ENCODE peak calls at places on chromosomes 4 and X, in eight cellular contexts. M is iPS-NIHi11; S is GM04504; N is NCI-H1436 treated with DMSO at 0.1 percent for 48 hours; W is activated T-helper 9 cell treated with anti-CD3 and anti-CD28 coated beads, Interleukin-2, amount 50 U/mL, for 16 hours; B is psoas muscle; A is bronchial epithelial cell; Q is stimulated activated naive CD8-positive, alpha-beta T cell treated with anti-CD3 and anti-CD28 coated beads, Interleukin-15, amount 100 ng/mL, for 72 hours. O is an unnamed sample.

GRCh38 chrX:151984328-151984727 is 9.9 kb upstream of the GABRE start:
- DNase-seq in A (peak; percentile 92), M (no peak), S (peak; percentile 68), Q (no peak), B (peak; percentile 17), N (no peak), W (no peak), O (no peak)

GRCh38 chr4:108700358-108700757 is 50.0 kb downstream of the OSTC start:
- DNase-seq in S (peak; percentile 58), Q (no peak), B (no peak), N (no peak), M (no peak), W (no peak), A (no peak), O (peak; percentile 22)

GRCh38 chr4:118884716-118885115 is 3.9 kb upstream of the SYNPO2 start:
- DNase-seq in B (no peak), S (no peak), N (no peak), M (no peak), W (no peak), A (no peak), Q (no peak), O (no peak)

GRCh38 chr4:2962099-2962455 is 1.1 kb downstream of the NOP14 start:
- DNase-seq in M (no peak), S (no peak), A (no peak), W (peak; percentile 52), B (no peak), N (no peak), Q (peak; percentile 74), O (no peak)

GRCh38 chrX:40552768-40553167 is 28.0 kb upstream of the ATP6AP2 start:
- DNase-seq in N (no peak), W (no peak), M (no peak), A (no peak), S (no peak), B (no peak), Q (no peak), O (no peak)

GRCh38 chr4:19539192-19539591 is 712.5 kb upstream of the SLIT2 start:
- DNase-seq in A (no peak), M (no peak), N (no peak), W (no peak), S (no peak), B (no peak), Q (no peak), O (no peak)

GRCh38 chrX:45515262-45516215 is 314.9 kb upstream of the DIPK2B start:
- DNase-seq in Q (peak; percentile 22), S (peak; percentile 91), B (peak; percentile 69), N (no peak), A (peak; percentile 93), M (no peak), W (peak; percentile 9), O (peak; percentile 87)

GRCh38 chr4:142236268-142236667 is 599.9 kb downstream of the IL15 start:
- DNase-seq in S (no peak), A (peak; percentile 89), W (no peak), N (no peak), Q (no peak), M (no peak), B (no peak), O (no peak)

GRCh38 chr4:33709247-33709646 is 2535.1 kb downstream of the ARAP2 start:
- DNase-seq in Q (no peak), N (no peak), W (no peak), S (no peak), M (no peak), A (peak; percentile 61), B (no peak), O (no peak)

GRCh38 chr4:54233697-54234496 is 4.8 kb downstream of the PDGFRA start:
- DNase-seq in M (peak; percentile 70), W (peak; percentile 53), N (peak; percentile 13), S (no peak), B (peak; percentile 76), A (peak; percentile 63), Q (peak; percentile 66), O (no peak)

GRCh38 chrX:17859609-17860178 is 1.4 kb downstream of the RAI2 start:
- DNase-seq in Q (peak; percentile 12), A (no peak), N (no peak), M (no peak), W (no peak), B (no peak), S (no peak), O (no peak)

GRCh38 chr4:17807446-17807845 is 3.1 kb downstream of the DCAF16 start:
- DNase-seq in B (no peak), A (no peak), N (no peak), S (no peak), M (no peak), W (no peak), Q (no peak), O (no peak)

GRCh38 chr4:336099-336892 is 1.3 kb upstream of the ZNF141 start:
- DNase-seq in W (no peak), A (no peak), S (no peak), M (peak; percentile 63), N (no peak), B (peak; percentile 42), Q (no peak), O (no peak)

GRCh38 chr4:128510850-128511249 is 223.2 kb upstream of the PGRMC2 start:
- DNase-seq in A (no peak), M (no peak), W (no peak), B (no peak), Q (no peak), N (no peak), S (no peak), O (no peak)

GRCh38 chr4:53321151-53321987 is 44.5 kb downstream of the SCFD2 start:
- DNase-seq in N (no peak), Q (no peak), M (no peak), S (peak; percentile 92), W (no peak), A (peak; percentile 82), B (no peak), O (peak; percentile 87)

GRCh38 chr4:114173968-114174367 is 194.5 kb upstream of the ARSJ start:
- DNase-seq in B (no peak), M (no peak), S (no peak), Q (no peak), A (no peak), N (no peak), W (no peak), O (no peak)

GRCh38 chr4:151771664-151772063 is 10.9 kb upstream of the GATB start:
- DNase-seq in M (no peak), N (no peak), A (no peak), S (peak; percentile 22), Q (no peak), B (no peak), W (no peak), O (no peak)

GRCh38 chr4:89567936-89568335 is 260.3 kb upstream of the GPRIN3 start:
- DNase-seq in S (no peak), W (no peak), A (no peak), M (no peak), N (no peak), B (no peak), Q (no peak), O (no peak)

GRCh38 chrX:3320471-3321046 is 25.9 kb downstream of the MXRA5 start:
- DNase-seq in S (no peak), B (no peak), N (no peak), Q (no peak), W (no peak), A (no peak), M (no peak), O (no peak)